ENCODE peak calls at places on chromosomes 4 and X, in six cellular contexts. Y is astrocyte, A is GM23248, X is PC-3, E is HepG2, C is colonic mucosa. H is an unnamed sample.

GRCh38 chr4:20192754-20193521 is 58.8 kb upstream of the SLIT2 start:
- DNase-seq in A (peak; percentile 50), X (peak; percentile 92), Y (peak; percentile 56), E (no peak), C (no peak), H (no peak)

GRCh38 chr4:185542626-185543336 is 7.5 kb upstream of the PDLIM3 start:
- DNase-seq in A (no peak), X (no peak), E (no peak), Y (peak; percentile 45), C (peak; percentile 50), H (no peak)

GRCh38 chr4:18464160-18464559 is 442.6 kb upstream of the LCORL start:
- DNase-seq in C (no peak), A (no peak), X (no peak), E (no peak), Y (no peak), H (no peak)

GRCh38 chr4:109296545-109296944 is 5.9 kb downstream of the COL25A1 start:
- DNase-seq in X (no peak), C (no peak), A (peak; percentile 25), Y (peak; percentile 78), E (no peak), H (no peak)

GRCh38 chr4:40046311-40046980 is 10.2 kb upstream of the N4BP2 start:
- DNase-seq in A (peak; percentile 58), X (peak; percentile 53), C (peak; percentile 78), Y (peak; percentile 77), E (peak; percentile 93), H (no peak)

GRCh38 chr4:114272226-114272625 is 292.8 kb upstream of the ARSJ start:
- DNase-seq in X (peak; percentile 83), E (no peak), C (no peak), Y (peak; percentile 100), A (peak; percentile 96), H (no peak)

GRCh38 chr4:39544580-39545315 is 17.5 kb upstream of the UGDH start:
- DNase-seq in Y (peak; percentile 60), E (no peak), X (peak; percentile 32), C (no peak), A (peak; percentile 23), H (no peak)

GRCh38 chr4:104989363-104989762 is 157.3 kb upstream of the TET2 start:
- DNase-seq in X (peak; percentile 4), A (no peak), E (no peak), Y (peak; percentile 76), C (no peak), H (no peak)

GRCh38 chr4:141339386-141339785 is 118.7 kb downstream of the ZNF330 start:
- DNase-seq in E (no peak), X (no peak), A (no peak), C (no peak), Y (peak; percentile 18), H (no peak)

GRCh38 chr4:11197942-11198341 is 230.8 kb downstream of the HS3ST1 start:
- DNase-seq in X (no peak), E (no peak), Y (no peak), A (no peak), C (no peak), H (no peak)

GRCh38 chr4:138891610-138892009 is 124.0 kb upstream of the NOCT start:
- DNase-seq in A (peak; percentile 53), X (no peak), Y (no peak), C (no peak), E (no peak), H (no peak)

GRCh38 chrX:40154853-40155616 is 57.3 kb upstream of the BCOR start:
- DNase-seq in E (peak; percentile 87), Y (no peak), A (peak; percentile 63), X (peak; percentile 31), C (peak; percentile 61), H (no peak)

GRCh38 chr4:178664636-178665035 is 1222.4 kb upstream of the AGA start:
- DNase-seq in C (no peak), X (no peak), E (no peak), A (no peak), Y (no peak), H (no peak)

GRCh38 chr4:163590609-163591264 is 96.2 kb downstream of the TMA16 start:
- DNase-seq in X (peak; percentile 63), A (no peak), Y (peak; percentile 10), C (no peak), E (no peak), H (no peak)

GRCh38 chr4:5160668-5161067 is 109.4 kb downstream of the STK32B start:
- DNase-seq in A (no peak), C (no peak), X (no peak), Y (no peak), E (no peak), H (no peak)

GRCh38 chr4:5165419-5166369 is 114.4 kb downstream of the STK32B start:
- DNase-seq in A (peak; percentile 52), Y (peak; percentile 66), X (peak; percentile 66), C (no peak), E (no peak), H (no peak)

GRCh38 chr4:5166377-5166776 is 115.1 kb downstream of the STK32B start:
- DNase-seq in E (no peak), C (no peak), A (no peak), X (no peak), Y (peak; percentile 6), H (no peak)

GRCh38 chr4:5162909-5163508 is 111.7 kb downstream of the STK32B start:
- DNase-seq in A (no peak), C (no peak), E (no peak), Y (no peak), X (no peak), H (no peak)

DNA sequence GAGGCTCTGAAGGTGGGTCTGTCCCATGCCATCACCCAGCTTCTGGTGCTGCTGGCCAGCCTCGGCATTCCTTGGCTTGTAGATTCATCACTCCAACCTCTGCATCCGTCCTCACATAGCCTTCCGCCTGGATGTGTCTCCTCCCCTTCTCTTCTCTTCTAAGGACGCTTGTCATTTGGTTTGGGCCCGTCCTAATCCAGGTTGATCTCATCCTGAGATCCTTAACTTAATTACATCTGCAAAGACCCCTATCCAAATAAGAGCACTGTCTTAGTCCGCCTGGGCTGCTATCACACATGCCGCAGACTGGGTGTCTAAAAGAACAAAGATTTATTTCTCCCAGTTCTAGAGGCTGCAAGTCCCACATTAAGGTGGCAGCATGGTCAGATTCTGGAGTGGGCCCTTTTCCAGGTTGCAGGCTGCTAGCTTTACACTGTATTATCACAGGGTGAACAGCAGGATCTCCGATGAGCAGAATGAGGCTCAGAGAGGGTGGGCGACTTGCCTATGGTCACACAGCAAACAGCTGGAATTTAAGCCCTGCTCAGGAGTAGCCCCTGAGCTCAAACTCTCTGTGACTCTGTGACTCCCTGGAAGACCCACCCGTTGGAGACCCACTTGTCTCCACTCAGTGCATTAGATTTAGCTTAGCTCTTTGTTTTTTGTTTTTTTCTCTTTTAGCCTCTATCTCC is 113.1 kb downstream of the STK32B start:
- DNase-seq in A (no peak), C (no peak), E (no peak), Y (no peak), X (no peak), H (no peak)
- H3K9ac ChIP-seq in A (no peak overlapping the region), C (no peak overlapping the region), E (no peak overlapping the region), Y (peak overlapping the region; percentile 58), X (no peak overlapping the region), H (no peak overlapping the region)

GRCh38 chrX:46649421-46650260 is 76.1 kb downstream of the CHST7 start:
- DNase-seq in C (no peak), X (no peak), E (no peak), Y (no peak), A (peak; percentile 42), H (peak; percentile 80)

GRCh38 chrX:46645614-46646013 is 72.0 kb downstream of the CHST7 start:
- DNase-seq in X (no peak), C (no peak), E (no peak), A (no peak), Y (no peak), H (no peak)

GRCh38 chrX:46653482-46653881 is 79.9 kb downstream of the CHST7 start:
- DNase-seq in A (no peak), X (peak; percentile 48), C (no peak), E (peak; percentile 3), Y (no peak), H (no peak)

GRCh38 chrX:46647251-46647650 is 73.7 kb downstream of the CHST7 start:
- DNase-seq in A (peak; percentile 24), X (no peak), Y (no peak), E (no peak), C (no peak), H (no peak)

DNA sequence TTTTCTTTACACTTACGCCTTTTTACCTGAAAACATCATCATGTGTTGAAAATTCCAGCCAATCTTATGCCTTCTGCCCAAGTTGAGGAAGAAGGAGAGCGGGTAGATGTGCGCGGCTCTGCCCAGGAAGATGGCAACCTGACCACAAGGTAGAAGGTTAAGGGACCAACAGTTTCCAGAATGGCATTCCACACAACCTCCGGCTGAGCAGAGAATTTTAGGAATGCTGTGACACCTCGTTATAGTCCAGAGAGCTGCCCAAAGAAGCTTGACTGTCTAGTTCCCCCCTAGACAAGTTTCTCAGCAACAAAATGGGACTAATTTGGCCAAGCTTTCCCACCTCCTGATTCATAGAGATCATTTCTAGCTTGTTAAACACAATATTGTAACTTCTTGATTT is 75.1 kb downstream of the CHST7 start:
- DNase-seq in A (no peak), X (no peak), E (no peak), C (no peak), Y (no peak), H (no peak)
- H3K9ac ChIP-seq in A (no peak overlapping the region), X (no peak overlapping the region), E (no peak overlapping the region), C (no peak overlapping the region), Y (no peak overlapping the region), H (no peak overlapping the region)

DNA sequence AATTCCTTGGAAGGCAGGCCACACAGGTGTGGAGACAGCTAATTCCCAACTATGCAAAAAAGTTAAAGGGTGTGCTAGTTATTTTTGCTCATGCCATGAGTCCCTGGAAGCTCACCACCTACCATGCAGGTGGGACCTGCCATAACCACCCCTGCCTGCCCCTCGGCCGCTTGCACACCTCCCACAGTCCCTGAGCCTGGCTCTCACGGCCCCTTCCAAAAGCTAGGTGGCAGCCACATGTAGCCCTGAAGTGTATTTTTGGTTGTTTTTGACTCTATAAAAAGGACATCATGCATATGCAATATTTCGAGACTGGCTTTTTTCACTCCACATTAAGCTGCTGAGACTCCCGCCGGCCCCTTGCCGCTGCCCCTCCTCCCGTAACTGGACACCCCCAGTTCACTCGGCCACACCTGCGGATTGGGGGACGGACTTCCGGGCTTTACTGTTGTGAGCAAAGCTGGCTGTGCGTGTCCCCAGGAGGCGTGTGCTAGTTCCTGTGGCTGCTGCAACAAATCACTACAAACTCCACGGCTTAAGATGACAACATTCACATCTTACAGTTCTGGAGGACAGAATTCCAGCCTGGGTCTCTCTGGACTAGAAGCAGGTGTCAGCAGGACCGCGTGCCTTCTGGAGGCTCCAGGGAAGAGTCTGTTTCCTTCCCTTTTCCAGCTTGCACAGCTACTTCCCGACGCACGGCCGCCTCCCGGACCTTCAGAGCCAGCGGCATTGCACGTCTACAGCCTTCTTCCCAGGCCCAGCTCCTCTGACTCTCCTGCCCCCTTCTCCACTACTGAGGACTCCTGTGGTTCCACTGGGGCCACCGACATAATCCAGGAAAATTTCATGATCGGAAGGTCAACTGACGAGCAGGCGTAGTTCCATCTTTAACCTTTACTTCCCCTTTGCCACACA is 24.8 kb downstream of the ZFYVE28 start:
- DNase-seq in E (peak; percentile 32), X (no peak), A (no peak), C (peak; percentile 50), Y (peak; percentile 20), H (no peak)
- H3K9ac ChIP-seq in E (no peak overlapping the region), X (no peak overlapping the region), A (no peak overlapping the region), C (peak overlapping the region; percentile 30), Y (no peak overlapping the region), H (no peak overlapping the region)

DNA sequence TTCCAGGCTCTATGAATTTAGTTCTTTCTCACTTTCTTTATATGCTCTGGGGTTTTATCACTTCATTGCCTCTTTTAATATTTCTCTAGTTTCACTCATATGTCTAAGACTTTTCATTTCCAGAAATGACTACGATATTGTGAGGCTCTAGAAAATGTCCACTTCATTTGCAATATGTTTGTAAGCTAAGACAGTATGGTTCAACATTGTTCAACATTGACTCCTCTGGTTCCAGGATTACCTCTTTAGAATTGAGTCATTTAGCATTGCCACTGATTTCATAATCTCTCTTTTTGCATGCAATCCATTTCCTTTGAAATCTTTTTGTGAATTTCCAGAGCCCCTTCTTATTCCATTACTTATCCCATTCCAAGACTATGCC is 32.3 kb downstream of the BBS12 start:
- DNase-seq in E (no peak), A (peak; percentile 93), C (no peak), Y (peak; percentile 85), X (peak; percentile 53), H (no peak)
- H3K9ac ChIP-seq in E (no peak overlapping the region), A (peak overlapping the region; percentile 90), C (no peak overlapping the region), Y (peak overlapping the region; percentile 74), X (no peak overlapping the region), H (no peak overlapping the region)

H was measured in NT2/D1.